ENCODE peak calls at places on chromosome 16, in six cellular contexts. H is GM12891, V is GM12878, C is H1, S is HepG2, W is K562. U is an unnamed sample.

GRCh38 chr16:86772671-86773338 is 194.5 kb downstream of the FOXL1 start:
- DNase-seq in H (no peak), V (no peak), C (no peak), S (no peak), W (no peak), U (no peak)

GRCh38 chr16:67100569-67101300 is 9.0 kb upstream of the PHAF1 start:
- DNase-seq in H (no peak), V (no peak), C (no peak), S (no peak), W (no peak), U (no peak)

GRCh38 chr16:78523212-78523995 is 423.9 kb downstream of the WWOX start:
- DNase-seq in H (no peak), V (no peak), C (no peak), S (no peak), W (no peak), U (no peak)

GRCh38 chr16:87457724-87458423 is 35.0 kb downstream of the ZCCHC14 start:
- DNase-seq in H (no peak), V (peak; percentile 38), C (no peak), S (no peak), W (no peak), U (no peak)

GRCh38 chr16:11251525-11252481 is 4.2 kb downstream of the SOCS1 start:
- DNase-seq in H (no peak), V (no peak), C (no peak), S (no peak), W (no peak), U (no peak)

GRCh38 chr16:75064403-75065148 is 52.0 kb downstream of the LDHD start:
- DNase-seq in H (no peak), V (no peak), C (no peak), S (peak; percentile 83), W (no peak), U (no peak)

GRCh38 chr16:87815567-87815966 is 49.8 kb upstream of the KLHDC4 start:
- DNase-seq in H (no peak), V (no peak), C (no peak), S (peak; percentile 67), W (no peak), U (no peak)

GRCh38 chr16:19085679-19086200 is 18.3 kb downstream of the COQ7 start:
- DNase-seq in H (no peak), V (no peak), C (no peak), S (no peak), W (peak; percentile 68), U (no peak)

GRCh38 chr16:72311426-72311825 is 139.5 kb upstream of the PMFBP1 start:
- DNase-seq in H (no peak), V (no peak), C (no peak), S (no peak), W (no peak), U (no peak)

GRCh38 chr16:67897231-67897630 is 4.2 kb downstream of the PSKH1 start:
- DNase-seq in H (no peak), V (no peak), C (no peak), S (no peak), W (no peak), U (no peak)

GRCh38 chr16:58025351-58026138 is at the start of gene MMP15:
- DNase-seq in H (peak; percentile 79), V (no peak), C (peak; percentile 98), S (peak; percentile 91), W (peak; percentile 89), U (peak; percentile 78)

GRCh38 chr16:65751622-65752598 is 614.6 kb upstream of the CDH5 start:
- DNase-seq in H (no peak), V (no peak), C (no peak), S (no peak), W (no peak), U (no peak)

GRCh38 chr16:53043986-53044571 is 8.6 kb downstream of the CHD9NB start:
- DNase-seq in H (no peak), V (no peak), C (peak; percentile 98), S (peak; percentile 68), W (no peak), U (no peak)

GRCh38 chr16:53043462-53043861 is 9.2 kb downstream of the CHD9NB start:
- DNase-seq in H (no peak), V (no peak), C (no peak), S (no peak), W (no peak), U (no peak)

GRCh38 chr16:53042235-53042645 is 10.5 kb downstream of the CHD9NB start:
- DNase-seq in H (no peak), V (no peak), C (no peak), S (no peak), W (no peak), U (no peak)

GRCh38 chr16:53048139-53048915 is 4.4 kb downstream of the CHD9NB start:
- DNase-seq in H (no peak), V (no peak), C (no peak), S (peak; percentile 86), W (no peak), U (no peak)

DNA sequence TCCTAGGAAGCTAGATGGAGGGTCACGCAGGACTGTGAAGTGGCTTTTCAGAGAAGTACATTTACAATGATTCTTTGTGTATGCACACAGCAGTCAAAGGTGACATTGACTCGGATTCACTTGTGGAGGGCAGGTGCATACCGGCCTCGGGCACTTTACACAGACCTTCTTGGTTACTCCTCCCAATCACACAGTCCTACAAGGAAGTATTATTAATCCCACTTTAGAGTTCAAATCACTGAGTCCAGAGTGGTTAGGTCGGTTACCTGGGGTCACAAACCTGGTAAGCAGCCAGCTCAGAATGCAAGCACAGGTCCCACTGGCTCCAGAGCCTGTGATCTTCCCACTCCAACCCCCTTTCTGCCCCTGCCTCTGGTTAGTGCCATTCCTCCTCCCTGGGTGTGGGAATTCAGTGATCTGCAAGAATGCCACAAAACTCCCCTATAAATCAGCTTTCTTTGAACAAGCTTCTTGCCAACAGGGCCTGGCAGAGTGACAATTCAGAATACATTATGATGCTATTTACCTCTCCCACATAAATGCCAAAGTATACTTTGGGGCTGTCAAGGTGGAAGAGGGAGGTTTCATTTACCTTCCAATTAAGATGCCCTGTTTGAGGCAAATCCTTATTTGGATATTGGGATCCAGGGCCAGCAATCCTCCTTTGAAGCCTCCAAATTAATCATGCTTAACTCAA is 7.0 kb downstream of the CHD9NB start:
- DNase-seq in H (no peak), V (no peak), C (no peak), S (no peak), W (no peak), U (no peak)
- TF ChIP-seq POLR2A in H (no peak), V (no peak), C (no peak), S (no peak), W (no peak), U (no peak)

GRCh38 chr16:85610446-85611204 is 2.5 kb upstream of the GSE1 start:
- DNase-seq in H (peak; percentile 84), V (no peak), C (peak; percentile 96), S (peak; percentile 82), W (peak; percentile 86), U (peak; percentile 81)
- TF ChIP-seq TAF1 in H (no peak), V (no peak), C (no peak), S (no peak), W (peak; percentile 22), U (no peak)

GRCh38 chr16:79600636-79601091 is at the start of gene MAF:
- DNase-seq in H (peak; percentile 18), V (no peak), C (peak; percentile 86), S (peak; percentile 58), W (peak; percentile 52), U (no peak)
- TF ChIP-seq POLR2A in H (no peak), V (no peak), C (no peak), S (no peak), W (no peak), U (no peak)

GRCh38 chr16:89723279-89724250 is 2.2 kb downstream of the ZNF276 start:
- DNase-seq in H (no peak), V (no peak), C (no peak), S (no peak), W (no peak), U (no peak)

GRCh38 chr16:89720520-89720858 is 209 bp downstream of the VPS9D1 start:
- DNase-seq in H (no peak), V (no peak), C (peak; percentile 85), S (peak; percentile 66), W (no peak), U (no peak)

GRCh38 chr16:89720859-89721643 is at the start of the genes VPS9D1 and ZNF276:
- DNase-seq in H (peak; percentile 76), V (no peak), C (peak; percentile 89), S (peak; percentile 65), W (peak; percentile 81), U (peak; percentile 77)

GRCh38 chr16:89722392-89723278 is 1.3 kb downstream of the ZNF276 start:
- DNase-seq in H (peak; percentile 56), V (no peak), C (peak; percentile 62), S (no peak), W (no peak), U (no peak)

DNA sequence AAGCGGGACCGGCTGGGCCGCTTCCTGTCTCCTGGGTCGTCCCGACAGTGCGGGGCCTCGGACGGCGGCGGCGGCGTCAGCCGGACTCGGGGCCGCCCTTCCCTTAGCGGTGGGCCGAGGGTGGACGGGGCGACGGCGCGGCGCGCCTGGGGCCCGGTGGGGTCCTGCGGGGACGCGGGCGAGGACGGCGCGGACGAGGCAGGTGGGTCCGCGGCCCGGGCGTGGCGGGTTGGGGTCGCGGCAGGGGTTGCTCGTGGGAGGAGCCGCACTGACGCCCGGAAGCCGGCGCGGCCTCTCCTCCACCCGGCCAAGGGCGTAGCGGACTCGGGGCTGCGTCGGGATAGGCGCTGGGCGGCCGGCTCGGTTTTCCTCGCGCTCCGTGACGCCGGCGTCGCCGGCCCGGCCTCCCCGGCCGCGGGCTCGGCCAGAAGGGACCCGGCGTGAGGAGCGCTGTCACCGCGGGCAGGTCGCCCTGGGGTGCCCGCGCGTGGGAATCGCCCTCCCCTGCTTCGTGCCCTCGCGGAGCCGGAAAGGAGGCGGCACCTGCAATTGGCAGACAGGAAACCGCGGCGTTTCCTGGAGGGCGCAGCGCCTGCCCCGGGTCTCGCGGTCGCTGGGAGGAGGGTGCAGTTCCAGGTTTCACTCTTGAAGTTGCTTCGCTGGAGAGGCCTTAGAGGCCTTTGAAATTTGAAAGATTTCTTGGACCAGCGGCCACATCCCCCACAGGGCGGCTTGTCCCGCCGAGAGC is 481 bp downstream of the ZNF276 start:
- DNase-seq in H (no peak), V (no peak), C (no peak), S (no peak), W (no peak), U (no peak)
- TF ChIP-seq TAF1 in H (no peak), V (no peak), C (no peak), S (no peak), W (no peak), U (no peak)

DNA sequence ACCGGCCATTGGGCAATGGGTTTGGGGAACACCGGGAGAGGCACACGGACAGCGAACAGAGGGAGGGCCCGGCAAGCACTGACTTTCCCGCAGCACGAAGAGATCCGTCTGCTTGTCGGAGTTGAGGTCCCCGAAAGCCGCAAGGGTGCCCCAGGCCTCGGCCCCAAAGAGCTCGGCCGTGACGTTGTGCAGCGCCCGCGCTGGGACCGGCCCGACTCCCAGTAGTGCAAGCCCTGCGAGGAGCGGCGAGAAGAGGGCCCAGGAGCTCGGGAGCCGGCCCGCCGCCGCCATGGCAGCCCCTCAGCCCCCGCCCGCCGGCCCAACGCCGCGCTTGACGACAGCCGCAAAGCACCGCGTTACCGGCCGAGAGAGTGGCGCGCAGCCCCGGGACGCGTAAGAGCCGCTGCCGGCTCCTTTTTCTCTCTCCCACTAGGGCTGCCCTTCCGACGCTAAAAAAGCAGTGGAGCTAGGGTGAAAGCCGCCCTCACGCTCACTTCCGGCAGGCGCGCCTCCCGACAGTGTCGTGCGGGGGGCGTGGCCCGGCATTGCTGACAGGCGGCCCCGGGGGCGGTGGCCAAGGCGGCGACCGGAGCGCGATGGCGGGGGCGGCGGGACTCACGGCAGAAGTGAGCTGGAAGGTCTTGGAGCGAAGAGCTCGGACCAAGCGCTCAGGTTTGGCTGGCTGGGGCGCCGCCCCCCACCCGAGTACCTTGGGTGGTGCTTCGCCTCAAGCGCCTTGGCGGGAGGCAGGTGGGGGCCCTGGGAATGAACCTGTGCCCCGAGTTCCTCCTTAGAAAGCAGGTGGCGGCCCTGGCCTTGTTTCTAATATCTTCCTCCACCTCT is at the start of the genes ITFG1 and PHKB:
- DNase-seq in H (peak; percentile 72), V (peak; percentile 69), C (peak; percentile 92), S (peak; percentile 92), W (peak; percentile 88), U (peak; percentile 70)
- TF ChIP-seq POLR2A in H (peak; percentile 89), V (peak; percentile 95), C (no peak), S (peak; percentile 86), W (peak; percentile 91), U (peak; percentile 94)